ENCODE peak calls at places on chromosomes 12 and 14, in nine cellular contexts. B is prostate gland, Q is IMR-90, L is A549, K is ovary, E is sigmoid colon, O is body of pancreas, S is spleen, Z is transverse colon. C is an unnamed sample. For H3K4me1, the result is how much of the 10 kb centered on the place peaks cover.

GRCh38 chr12:53255993-53256392 is 12.1 kb upstream of the ESPL1 start:
- DNase-seq in B (no peak), Q (no peak), L (no peak), K (no peak), E (no peak), O (no peak), S (no peak), Z (no peak), C (no peak)

GRCh38 chr14:63286071-63286470 is 32.7 kb downstream of the GPHB5 start:
- DNase-seq in B (peak), Q (no peak), L (no peak), K (no peak), E (no peak), O (peak), S (no peak), Z (no peak), C (no peak)

GRCh38 chr12:32043928-32044549 is 62.6 kb upstream of the BICD1 start:
- DNase-seq in B (no peak), Q (no peak), L (peak), K (no peak), E (no peak), O (no peak), S (no peak), Z (no peak), C (no peak)

GRCh38 chr12:39499296-39499695 is 56.4 kb upstream of the KIF21A start:
- DNase-seq in B (no peak), Q (no peak), L (no peak), K (no peak), E (no peak), O (no peak), S (no peak), Z (no peak), C (no peak)

GRCh38 chr12:48219635-48220034 is 16.5 kb upstream of the OR10AD1 start:
- DNase-seq in B (no peak), Q (no peak), L (no peak), K (no peak), E (no peak), O (no peak), S (no peak), Z (no peak), C (no peak)

GRCh38 chr14:22561661-22562579 is 27.1 kb downstream of the DAD1 start:
- DNase-seq in B (no peak), Q (no peak), L (no peak), K (no peak), E (no peak), O (no peak), S (no peak), Z (peak), C (no peak)

GRCh38 chr14:36655963-36656768 is 5.5 kb upstream of the PAX9 start:
- DNase-seq in B (no peak), Q (no peak), L (peak), K (no peak), E (no peak), O (peak), S (no peak), Z (peak), C (no peak)

GRCh38 chr12:57205931-57206330 is 10.7 kb upstream of the NXPH4 start:
- DNase-seq in B (no peak), Q (no peak), L (no peak), K (no peak), E (no peak), O (no peak), S (no peak), Z (no peak), C (no peak)

GRCh38 chr14:88553886-88554457 is 835 bp downstream of the PTPN21 start:
- DNase-seq in B (peak), Q (peak), L (no peak), K (peak), E (no peak), O (no peak), S (no peak), Z (no peak), C (no peak)

GRCh38 chr14:20553024-20553423 is 7.8 kb downstream of the RNASE9 start:
- DNase-seq in B (no peak), Q (no peak), L (no peak), K (no peak), E (no peak), O (no peak), S (no peak), Z (no peak), C (no peak)
- H3K4me1 ChIP-seq in B (under half), Q (under half), L (under half), K (under half), E (under half), O (under half), S (under half), Z (under half), C (under half)

GRCh38 chr14:68795602-68796417 is 2.9 kb upstream of the ZFP36L1 start:
- DNase-seq in B (peak), Q (peak), L (peak), K (peak), E (peak), O (peak), S (peak), Z (peak), C (peak)

GRCh38 chr14:68794856-68795601 is 2.2 kb upstream of the ZFP36L1 start:
- DNase-seq in B (peak), Q (peak), L (peak), K (peak), E (peak), O (peak), S (peak), Z (peak), C (peak)

GRCh38 chr14:68797180-68797670 is 4.4 kb upstream of the ZFP36L1 start:
- DNase-seq in B (no peak), Q (no peak), L (no peak), K (no peak), E (no peak), O (no peak), S (peak), Z (no peak), C (peak)

GRCh38 chr14:68798621-68799020 is 5.8 kb upstream of the ZFP36L1 start:
- DNase-seq in B (no peak), Q (no peak), L (no peak), K (no peak), E (no peak), O (no peak), S (no peak), Z (no peak), C (no peak)

DNA sequence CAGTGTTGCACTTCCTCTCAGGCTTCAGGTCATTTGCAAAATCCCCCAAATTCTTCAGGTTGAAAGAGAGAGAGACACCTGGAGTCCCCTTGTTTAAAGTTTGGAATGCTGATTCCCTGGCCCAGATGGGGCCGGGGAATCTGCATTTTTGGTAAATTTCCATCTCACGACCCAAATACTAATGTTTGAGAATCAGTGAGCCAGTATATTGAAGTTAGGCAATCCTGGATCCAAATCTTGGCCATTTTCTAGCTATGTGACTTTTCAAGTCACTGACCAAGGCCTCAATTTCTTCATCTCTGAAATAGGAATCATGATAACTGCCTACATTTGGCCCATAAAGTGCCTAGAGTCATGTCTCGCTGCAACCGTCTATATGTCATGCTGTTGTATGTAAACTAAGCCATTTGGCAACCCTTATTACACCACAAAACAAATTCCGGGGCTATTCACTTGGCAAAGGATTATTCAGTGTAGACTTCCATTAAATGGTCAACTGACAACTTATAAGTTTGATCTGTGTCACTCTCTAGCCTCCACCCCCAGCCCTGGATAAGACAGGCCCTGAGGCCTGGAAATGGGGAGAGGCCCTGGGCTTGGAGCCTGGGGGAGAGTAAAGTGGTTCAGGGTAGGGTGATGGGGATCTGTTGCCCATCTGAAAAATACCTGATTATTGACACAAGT is 3.7 kb upstream of the ZFP36L1 start:
- DNase-seq in B (no peak), Q (no peak), L (no peak), K (no peak), E (no peak), O (no peak), S (peak), Z (no peak), C (peak)
- H3K4me3 ChIP-seq in B (peak), Q (peak), L (peak), K (peak), E (peak), O (peak), S (peak), Z (peak), C (peak)

GRCh38 chr12:34348836-34349672 is 326.8 kb downstream of the ALG10 start:
- DNase-seq in B (no peak), Q (no peak), L (peak), K (no peak), E (no peak), O (no peak), S (no peak), Z (no peak), C (no peak)
- TF ChIP-seq POLR2A in B (no peak), Q (no peak), L (peak), K (no peak), E (no peak), O (no peak), S (no peak), Z (no peak), C (no peak)

DNA sequence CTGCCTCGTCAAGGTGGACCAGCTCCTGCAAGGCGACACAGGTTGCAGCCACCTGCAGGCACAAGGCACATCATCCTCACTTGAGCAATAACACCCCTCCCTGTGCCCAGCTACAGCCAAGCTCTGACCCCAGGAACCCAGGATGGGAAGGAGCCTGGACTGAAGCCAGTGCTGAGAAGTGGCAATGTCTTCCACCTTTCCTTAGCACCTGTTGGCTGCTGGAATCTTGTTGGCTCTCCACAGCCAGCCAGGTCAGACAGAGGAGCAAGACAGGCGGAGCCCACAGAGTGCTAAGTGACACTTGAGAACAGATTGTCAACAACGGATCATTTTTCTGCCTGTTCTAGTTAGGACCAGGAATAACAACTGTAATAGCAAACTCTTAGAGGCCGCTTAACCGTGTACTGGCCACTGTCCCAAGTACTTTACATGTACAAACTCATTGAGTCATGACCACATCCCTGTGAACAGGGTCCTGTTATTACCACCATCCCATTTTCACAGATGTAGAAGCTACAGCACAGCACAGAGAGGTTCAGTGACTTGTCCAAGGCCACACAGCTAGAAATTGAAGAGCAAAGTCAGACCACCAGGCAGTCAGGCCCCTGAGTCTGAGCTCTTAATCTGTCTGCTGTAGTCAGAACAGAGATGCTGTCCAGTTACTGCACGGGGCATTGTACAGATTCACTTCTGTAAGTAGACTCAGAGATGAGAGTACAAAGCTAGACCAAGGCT is 45.6 kb downstream of the RNFT2 start:
- DNase-seq in B (no peak), Q (no peak), L (no peak), K (no peak), E (no peak), O (no peak), S (no peak), Z (no peak), C (no peak)
- H3K4me1 ChIP-seq in B (under half), Q (under half), L (under half), K (under half), E (under half), O (under half), S (under half), Z (under half), C (under half)